ENCODE peak calls at places on chromosomes 6 and 20, in four cellular contexts. Z is HCT116, U is omental fat pad, W is HT1080. K is an unnamed sample.

GRCh38 chr6:101770116-101770515 is 376.6 kb downstream of the GRIK2 start:
- DNase-seq in U (no peak), Z (no peak), W (no peak), K (no peak)

GRCh38 chr6:26299286-26300042 is 65.5 kb upstream of the BTN3A2 start:
- DNase-seq in Z (no peak), U (no peak), W (peak; percentile 51), K (no peak)

GRCh38 chr6:87639373-87639772 is 49.4 kb downstream of the ORC3 start:
- DNase-seq in Z (no peak), U (no peak), W (no peak), K (no peak)

GRCh38 chr6:144415014-144415413 is 129.9 kb downstream of the UTRN start:
- DNase-seq in W (peak; percentile 83), U (no peak), Z (no peak), K (no peak)

GRCh38 chr20:45221076-45221475 is at the start of gene SEMG2:
- DNase-seq in U (no peak), Z (no peak), W (no peak), K (no peak)

GRCh38 chr6:54846243-54846856 is at the start of gene FAM83B:
- DNase-seq in W (no peak), U (no peak), Z (peak; percentile 61), K (no peak)

GRCh38 chr6:153108320-153108719 is 22.8 kb downstream of the RGS17 start:
- DNase-seq in W (peak; percentile 52), Z (no peak), U (no peak), K (no peak)

GRCh38 chr20:46394872-46395470 is 11.4 kb downstream of the ELMO2 start:
- DNase-seq in Z (no peak), W (no peak), U (no peak), K (no peak)

GRCh38 chr20:55054443-55054842 is 579.0 kb downstream of the DOK5 start:
- DNase-seq in U (no peak), W (peak; percentile 64), Z (no peak), K (no peak)

GRCh38 chr6:25013249-25013648 is 77.5 kb upstream of the RIPOR2 start:
- DNase-seq in U (no peak), Z (no peak), W (no peak), K (no peak)

GRCh38 chr20:53939554-53940355 is 130.6 kb downstream of the BCAS1 start:
- DNase-seq in W (peak; percentile 91), U (peak; percentile 94), Z (peak; percentile 88), K (peak; percentile 74)

GRCh38 chr6:34259529-34260069 is 10.8 kb upstream of the SMIM29 start:
- DNase-seq in Z (no peak), W (no peak), U (no peak), K (no peak)

GRCh38 chr6:21595265-21595950 is 1.9 kb downstream of the SOX4 start:
- DNase-seq in U (peak; percentile 33), Z (no peak), W (peak; percentile 12), K (peak; percentile 57)

GRCh38 chr20:3403741-3404140 is 3.7 kb downstream of the DNAAF9 start:
- DNase-seq in W (no peak), U (no peak), Z (no peak), K (no peak)

GRCh38 chr6:107531868-107532267 is 42.0 kb downstream of the SOBP start:
- DNase-seq in U (no peak), W (no peak), Z (no peak), K (no peak)

GRCh38 chr20:51027396-51027795 is 4.5 kb upstream of the KCNG1 start:
- DNase-seq in Z (no peak), U (no peak), W (no peak), K (no peak)

GRCh38 chr6:135182120-135182992 is 1.2 kb downstream of the MYB start:
- DNase-seq in Z (no peak), W (peak; percentile 5), U (no peak), K (no peak)

GRCh38 chr20:50242548-50242862 is 51.9 kb downstream of the CEBPB start:
- DNase-seq in Z (no peak), W (no peak), U (no peak), K (no peak)

K was measured in memory B cell.